ENCODE peak calls at places on chromosomes 12 and 14, in ten cellular contexts. One of them, this sample, is unnamed.

GRCh38 chr12:4934651-4935050 is 24.9 kb downstream of the KCNA1 start:
- DNase-seq in stimulated activated effector memory CD8-positive, alpha-beta T cell treated with anti-CD3 and anti-CD28 coated beads, Interleukin-12 subunit alpha, Interleukin-12 subunit beta, amount 100 ng/mL, for 72 hours: no peak
- DNase-seq in Right ventricle myocardium superior: no peak
- DNase-seq in stomach: no peak
- DNase-seq in EH: no peak
- DNase-seq in activated CD4-positive, alpha-beta T cell treated with anti-CD3 and anti-CD28 coated beads, Interleukin-2, amount 50 U/mL, for 48 hours: no peak
- DNase-seq in HS-27A: no peak
- DNase-seq in GDM1: no peak
- DNase-seq in SJSA1: no peak
- DNase-seq in HTR-8/SVneo: no peak
- DNase-seq in this sample: no peak

GRCh38 chr14:23071244-23071974 is 14.1 kb upstream of the CDH24 start:
- DNase-seq in activated CD4-positive, alpha-beta T cell treated with anti-CD3 and anti-CD28 coated beads, Interleukin-2, amount 50 U/mL, for 48 hours: peak; percentile 78
- DNase-seq in stomach: peak; percentile 82
- DNase-seq in Right ventricle myocardium superior: peak; percentile 89
- DNase-seq in stimulated activated effector memory CD8-positive, alpha-beta T cell treated with anti-CD3 and anti-CD28 coated beads, Interleukin-12 subunit alpha, Interleukin-12 subunit beta, amount 100 ng/mL, for 72 hours: peak; percentile 81
- DNase-seq in HS-27A: peak; percentile 71
- DNase-seq in HTR-8/SVneo: peak; percentile 79
- DNase-seq in SJSA1: peak; percentile 73
- DNase-seq in GDM1: no peak
- DNase-seq in EH: peak; percentile 93
- DNase-seq in this sample: no peak

GRCh38 chr12:79364197-79364596 is 326.6 kb downstream of the PAWR start:
- DNase-seq in GDM1: no peak
- DNase-seq in SJSA1: no peak
- DNase-seq in Right ventricle myocardium superior: no peak
- DNase-seq in stomach: no peak
- DNase-seq in EH: no peak
- DNase-seq in stimulated activated effector memory CD8-positive, alpha-beta T cell treated with anti-CD3 and anti-CD28 coated beads, Interleukin-12 subunit alpha, Interleukin-12 subunit beta, amount 100 ng/mL, for 72 hours: no peak
- DNase-seq in HTR-8/SVneo: no peak
- DNase-seq in activated CD4-positive, alpha-beta T cell treated with anti-CD3 and anti-CD28 coated beads, Interleukin-2, amount 50 U/mL, for 48 hours: no peak
- DNase-seq in HS-27A: no peak
- DNase-seq in this sample: no peak

GRCh38 chr12:52600475-52600874 is 788 bp downstream of the KRT72 start:
- DNase-seq in HTR-8/SVneo: no peak
- DNase-seq in GDM1: no peak
- DNase-seq in SJSA1: no peak
- DNase-seq in Right ventricle myocardium superior: no peak
- DNase-seq in HS-27A: no peak
- DNase-seq in stimulated activated effector memory CD8-positive, alpha-beta T cell treated with anti-CD3 and anti-CD28 coated beads, Interleukin-12 subunit alpha, Interleukin-12 subunit beta, amount 100 ng/mL, for 72 hours: no peak
- DNase-seq in EH: no peak
- DNase-seq in activated CD4-positive, alpha-beta T cell treated with anti-CD3 and anti-CD28 coated beads, Interleukin-2, amount 50 U/mL, for 48 hours: no peak
- DNase-seq in stomach: no peak
- DNase-seq in this sample: no peak

GRCh38 chr12:117686911-117687377 is 281.8 kb downstream of the KSR2 start:
- DNase-seq in GDM1: no peak
- DNase-seq in stimulated activated effector memory CD8-positive, alpha-beta T cell treated with anti-CD3 and anti-CD28 coated beads, Interleukin-12 subunit alpha, Interleukin-12 subunit beta, amount 100 ng/mL, for 72 hours: no peak
- DNase-seq in SJSA1: peak; percentile 86
- DNase-seq in HS-27A: no peak
- DNase-seq in Right ventricle myocardium superior: peak; percentile 47
- DNase-seq in EH: peak; percentile 96
- DNase-seq in HTR-8/SVneo: peak; percentile 79
- DNase-seq in stomach: no peak
- DNase-seq in activated CD4-positive, alpha-beta T cell treated with anti-CD3 and anti-CD28 coated beads, Interleukin-2, amount 50 U/mL, for 48 hours: no peak
- DNase-seq in this sample: peak; percentile 80

GRCh38 chr12:68482660-68483059 is 128.0 kb upstream of the RAP1B start:
- DNase-seq in Right ventricle myocardium superior: no peak
- DNase-seq in EH: no peak
- DNase-seq in HTR-8/SVneo: no peak
- DNase-seq in stomach: no peak
- DNase-seq in GDM1: no peak
- DNase-seq in HS-27A: no peak
- DNase-seq in SJSA1: no peak
- DNase-seq in stimulated activated effector memory CD8-positive, alpha-beta T cell treated with anti-CD3 and anti-CD28 coated beads, Interleukin-12 subunit alpha, Interleukin-12 subunit beta, amount 100 ng/mL, for 72 hours: peak; percentile 71
- DNase-seq in activated CD4-positive, alpha-beta T cell treated with anti-CD3 and anti-CD28 coated beads, Interleukin-2, amount 50 U/mL, for 48 hours: no peak
- DNase-seq in this sample: no peak

GRCh38 chr12:132362966-132363660 is 33.7 kb upstream of the GALNT9 start:
- DNase-seq in EH: no peak
- DNase-seq in HS-27A: no peak
- DNase-seq in activated CD4-positive, alpha-beta T cell treated with anti-CD3 and anti-CD28 coated beads, Interleukin-2, amount 50 U/mL, for 48 hours: no peak
- DNase-seq in GDM1: no peak
- DNase-seq in stimulated activated effector memory CD8-positive, alpha-beta T cell treated with anti-CD3 and anti-CD28 coated beads, Interleukin-12 subunit alpha, Interleukin-12 subunit beta, amount 100 ng/mL, for 72 hours: no peak
- DNase-seq in stomach: no peak
- DNase-seq in HTR-8/SVneo: no peak
- DNase-seq in Right ventricle myocardium superior: no peak
- DNase-seq in SJSA1: no peak
- DNase-seq in this sample: no peak

GRCh38 chr12:128055567-128055966 is 211.4 kb upstream of the TMEM132C start:
- DNase-seq in EH: no peak
- DNase-seq in HS-27A: no peak
- DNase-seq in HTR-8/SVneo: no peak
- DNase-seq in SJSA1: no peak
- DNase-seq in GDM1: no peak
- DNase-seq in stimulated activated effector memory CD8-positive, alpha-beta T cell treated with anti-CD3 and anti-CD28 coated beads, Interleukin-12 subunit alpha, Interleukin-12 subunit beta, amount 100 ng/mL, for 72 hours: no peak
- DNase-seq in stomach: no peak
- DNase-seq in activated CD4-positive, alpha-beta T cell treated with anti-CD3 and anti-CD28 coated beads, Interleukin-2, amount 50 U/mL, for 48 hours: no peak
- DNase-seq in Right ventricle myocardium superior: no peak
- DNase-seq in this sample: no peak

GRCh38 chr12:71421007-71421406 is 18.6 kb upstream of the LGR5 start:
- DNase-seq in GDM1: no peak
- DNase-seq in HTR-8/SVneo: no peak
- DNase-seq in SJSA1: no peak
- DNase-seq in stimulated activated effector memory CD8-positive, alpha-beta T cell treated with anti-CD3 and anti-CD28 coated beads, Interleukin-12 subunit alpha, Interleukin-12 subunit beta, amount 100 ng/mL, for 72 hours: no peak
- DNase-seq in stomach: no peak
- DNase-seq in EH: no peak
- DNase-seq in Right ventricle myocardium superior: no peak
- DNase-seq in activated CD4-positive, alpha-beta T cell treated with anti-CD3 and anti-CD28 coated beads, Interleukin-2, amount 50 U/mL, for 48 hours: no peak
- DNase-seq in HS-27A: no peak
- DNase-seq in this sample: no peak

GRCh38 chr12:57845478-57846284 is 848 bp downstream of the CTDSP2 start:
- DNase-seq in SJSA1: peak; percentile 100
- DNase-seq in stomach: peak; percentile 82
- DNase-seq in EH: peak; percentile 59
- DNase-seq in stimulated activated effector memory CD8-positive, alpha-beta T cell treated with anti-CD3 and anti-CD28 coated beads, Interleukin-12 subunit alpha, Interleukin-12 subunit beta, amount 100 ng/mL, for 72 hours: peak; percentile 83
- DNase-seq in HS-27A: peak; percentile 29
- DNase-seq in GDM1: peak; percentile 23
- DNase-seq in Right ventricle myocardium superior: peak; percentile 88
- DNase-seq in activated CD4-positive, alpha-beta T cell treated with anti-CD3 and anti-CD28 coated beads, Interleukin-2, amount 50 U/mL, for 48 hours: peak; percentile 70
- DNase-seq in HTR-8/SVneo: peak; percentile 31
- DNase-seq in this sample: no peak

GRCh38 chr12:51187370-51187987 is 14.5 kb upstream of the TFCP2 start:
- DNase-seq in stimulated activated effector memory CD8-positive, alpha-beta T cell treated with anti-CD3 and anti-CD28 coated beads, Interleukin-12 subunit alpha, Interleukin-12 subunit beta, amount 100 ng/mL, for 72 hours: no peak
- DNase-seq in HS-27A: no peak
- DNase-seq in SJSA1: no peak
- DNase-seq in stomach: no peak
- DNase-seq in activated CD4-positive, alpha-beta T cell treated with anti-CD3 and anti-CD28 coated beads, Interleukin-2, amount 50 U/mL, for 48 hours: no peak
- DNase-seq in Right ventricle myocardium superior: no peak
- DNase-seq in EH: no peak
- DNase-seq in GDM1: no peak
- DNase-seq in HTR-8/SVneo: no peak
- DNase-seq in this sample: no peak

GRCh38 chr12:47733142-47733541 is 7.9 kb upstream of the ENDOU start:
- DNase-seq in Right ventricle myocardium superior: no peak
- DNase-seq in GDM1: no peak
- DNase-seq in HTR-8/SVneo: no peak
- DNase-seq in activated CD4-positive, alpha-beta T cell treated with anti-CD3 and anti-CD28 coated beads, Interleukin-2, amount 50 U/mL, for 48 hours: no peak
- DNase-seq in SJSA1: no peak
- DNase-seq in stimulated activated effector memory CD8-positive, alpha-beta T cell treated with anti-CD3 and anti-CD28 coated beads, Interleukin-12 subunit alpha, Interleukin-12 subunit beta, amount 100 ng/mL, for 72 hours: no peak
- DNase-seq in HS-27A: no peak
- DNase-seq in EH: no peak
- DNase-seq in stomach: no peak
- DNase-seq in this sample: no peak

GRCh38 chr12:132422057-132423043 is 67.6 kb upstream of the FBRSL1 start:
- DNase-seq in SJSA1: no peak
- DNase-seq in stomach: no peak
- DNase-seq in stimulated activated effector memory CD8-positive, alpha-beta T cell treated with anti-CD3 and anti-CD28 coated beads, Interleukin-12 subunit alpha, Interleukin-12 subunit beta, amount 100 ng/mL, for 72 hours: no peak
- DNase-seq in Right ventricle myocardium superior: no peak
- DNase-seq in EH: no peak
- DNase-seq in HS-27A: no peak
- DNase-seq in HTR-8/SVneo: no peak
- DNase-seq in GDM1: no peak
- DNase-seq in activated CD4-positive, alpha-beta T cell treated with anti-CD3 and anti-CD28 coated beads, Interleukin-2, amount 50 U/mL, for 48 hours: no peak
- DNase-seq in this sample: peak; percentile 12

GRCh38 chr12:15005064-15005463 is 32.2 kb downstream of the PDE6H start:
- DNase-seq in GDM1: no peak
- DNase-seq in stomach: no peak
- DNase-seq in SJSA1: no peak
- DNase-seq in HTR-8/SVneo: no peak
- DNase-seq in EH: no peak
- DNase-seq in HS-27A: no peak
- DNase-seq in activated CD4-positive, alpha-beta T cell treated with anti-CD3 and anti-CD28 coated beads, Interleukin-2, amount 50 U/mL, for 48 hours: no peak
- DNase-seq in stimulated activated effector memory CD8-positive, alpha-beta T cell treated with anti-CD3 and anti-CD28 coated beads, Interleukin-12 subunit alpha, Interleukin-12 subunit beta, amount 100 ng/mL, for 72 hours: no peak
- DNase-seq in Right ventricle myocardium superior: no peak
- DNase-seq in this sample: peak; percentile 87

GRCh38 chr12:28222959-28223662 is 32.9 kb downstream of the CCDC91 start:
- DNase-seq in GDM1: no peak
- DNase-seq in EH: no peak
- DNase-seq in stomach: no peak
- DNase-seq in Right ventricle myocardium superior: no peak
- DNase-seq in SJSA1: no peak
- DNase-seq in stimulated activated effector memory CD8-positive, alpha-beta T cell treated with anti-CD3 and anti-CD28 coated beads, Interleukin-12 subunit alpha, Interleukin-12 subunit beta, amount 100 ng/mL, for 72 hours: no peak
- DNase-seq in HTR-8/SVneo: no peak
- DNase-seq in activated CD4-positive, alpha-beta T cell treated with anti-CD3 and anti-CD28 coated beads, Interleukin-2, amount 50 U/mL, for 48 hours: no peak
- DNase-seq in HS-27A: no peak
- DNase-seq in this sample: no peak

GRCh38 chr12:95942532-95943230 is at the start of gene CCDC38:
- DNase-seq in SJSA1: peak; percentile 62
- DNase-seq in HTR-8/SVneo: peak; percentile 94
- DNase-seq in EH: peak; percentile 64
- DNase-seq in GDM1: no peak
- DNase-seq in Right ventricle myocardium superior: peak; percentile 85
- DNase-seq in HS-27A: peak; percentile 85
- DNase-seq in stomach: peak; percentile 72
- DNase-seq in activated CD4-positive, alpha-beta T cell treated with anti-CD3 and anti-CD28 coated beads, Interleukin-2, amount 50 U/mL, for 48 hours: peak; percentile 83
- DNase-seq in stimulated activated effector memory CD8-positive, alpha-beta T cell treated with anti-CD3 and anti-CD28 coated beads, Interleukin-12 subunit alpha, Interleukin-12 subunit beta, amount 100 ng/mL, for 72 hours: peak; percentile 90
- DNase-seq in this sample: peak; percentile 47

GRCh38 chr12:7959278-7960063 is 23.5 kb upstream of the SLC2A3 start:
- DNase-seq in stimulated activated effector memory CD8-positive, alpha-beta T cell treated with anti-CD3 and anti-CD28 coated beads, Interleukin-12 subunit alpha, Interleukin-12 subunit beta, amount 100 ng/mL, for 72 hours: peak; percentile 72
- DNase-seq in Right ventricle myocardium superior: no peak
- DNase-seq in GDM1: peak; percentile 81
- DNase-seq in HTR-8/SVneo: no peak
- DNase-seq in stomach: no peak
- DNase-seq in HS-27A: no peak
- DNase-seq in SJSA1: no peak
- DNase-seq in EH: no peak
- DNase-seq in activated CD4-positive, alpha-beta T cell treated with anti-CD3 and anti-CD28 coated beads, Interleukin-2, amount 50 U/mL, for 48 hours: peak; percentile 54
- DNase-seq in this sample: no peak

GRCh38 chr12:3186546-3187237 is 109.5 kb downstream of the TSPAN9 start:
- DNase-seq in EH: peak; percentile 17
- DNase-seq in Right ventricle myocardium superior: peak; percentile 20
- DNase-seq in HTR-8/SVneo: no peak
- DNase-seq in stimulated activated effector memory CD8-positive, alpha-beta T cell treated with anti-CD3 and anti-CD28 coated beads, Interleukin-12 subunit alpha, Interleukin-12 subunit beta, amount 100 ng/mL, for 72 hours: no peak
- DNase-seq in stomach: no peak
- DNase-seq in HS-27A: no peak
- DNase-seq in GDM1: no peak
- DNase-seq in activated CD4-positive, alpha-beta T cell treated with anti-CD3 and anti-CD28 coated beads, Interleukin-2, amount 50 U/mL, for 48 hours: no peak
- DNase-seq in SJSA1: no peak
- DNase-seq in this sample: peak; percentile 98

GRCh38 chr14:54309615-54310014 is 87.2 kb upstream of the CDKN3 start:
- DNase-seq in stomach: no peak
- DNase-seq in SJSA1: no peak
- DNase-seq in stimulated activated effector memory CD8-positive, alpha-beta T cell treated with anti-CD3 and anti-CD28 coated beads, Interleukin-12 subunit alpha, Interleukin-12 subunit beta, amount 100 ng/mL, for 72 hours: no peak
- DNase-seq in HS-27A: no peak
- DNase-seq in Right ventricle myocardium superior: no peak
- DNase-seq in activated CD4-positive, alpha-beta T cell treated with anti-CD3 and anti-CD28 coated beads, Interleukin-2, amount 50 U/mL, for 48 hours: no peak
- DNase-seq in GDM1: no peak
- DNase-seq in EH: no peak
- DNase-seq in HTR-8/SVneo: no peak
- DNase-seq in this sample: no peak

GRCh38 chr12:39620664-39621658 is 1.4 kb upstream of the ABCD2 start:
- DNase-seq in Right ventricle myocardium superior: no peak
- DNase-seq in HS-27A: no peak
- DNase-seq in stomach: no peak
- DNase-seq in HTR-8/SVneo: no peak
- DNase-seq in stimulated activated effector memory CD8-positive, alpha-beta T cell treated with anti-CD3 and anti-CD28 coated beads, Interleukin-12 subunit alpha, Interleukin-12 subunit beta, amount 100 ng/mL, for 72 hours: peak; percentile 84
- DNase-seq in EH: no peak
- DNase-seq in GDM1: no peak
- DNase-seq in activated CD4-positive, alpha-beta T cell treated with anti-CD3 and anti-CD28 coated beads, Interleukin-2, amount 50 U/mL, for 48 hours: peak; percentile 60
- DNase-seq in SJSA1: peak; percentile 2
- DNase-seq in this sample: no peak

GRCh38 chr14:31510222-31510621 is 22.4 kb upstream of the GPR33 start:
- DNase-seq in stomach: no peak
- DNase-seq in activated CD4-positive, alpha-beta T cell treated with anti-CD3 and anti-CD28 coated beads, Interleukin-2, amount 50 U/mL, for 48 hours: no peak
- DNase-seq in HTR-8/SVneo: peak; percentile 49
- DNase-seq in SJSA1: peak; percentile 3
- DNase-seq in GDM1: no peak
- DNase-seq in HS-27A: no peak
- DNase-seq in EH: peak; percentile 15
- DNase-seq in stimulated activated effector memory CD8-positive, alpha-beta T cell treated with anti-CD3 and anti-CD28 coated beads, Interleukin-12 subunit alpha, Interleukin-12 subunit beta, amount 100 ng/mL, for 72 hours: no peak
- DNase-seq in Right ventricle myocardium superior: no peak
- DNase-seq in this sample: peak; percentile 54

GRCh38 chr12:93657076-93657475 is 20.1 kb upstream of the CRADD start:
- DNase-seq in HS-27A: no peak
- DNase-seq in stimulated activated effector memory CD8-positive, alpha-beta T cell treated with anti-CD3 and anti-CD28 coated beads, Interleukin-12 subunit alpha, Interleukin-12 subunit beta, amount 100 ng/mL, for 72 hours: no peak
- DNase-seq in activated CD4-positive, alpha-beta T cell treated with anti-CD3 and anti-CD28 coated beads, Interleukin-2, amount 50 U/mL, for 48 hours: no peak
- DNase-seq in HTR-8/SVneo: no peak
- DNase-seq in EH: no peak
- DNase-seq in Right ventricle myocardium superior: no peak
- DNase-seq in SJSA1: no peak
- DNase-seq in stomach: no peak
- DNase-seq in GDM1: no peak
- DNase-seq in this sample: no peak

GRCh38 chr12:4050340-4050739 is 177.1 kb upstream of the PARP11 start:
- DNase-seq in EH: no peak
- DNase-seq in SJSA1: no peak
- DNase-seq in stimulated activated effector memory CD8-positive, alpha-beta T cell treated with anti-CD3 and anti-CD28 coated beads, Interleukin-12 subunit alpha, Interleukin-12 subunit beta, amount 100 ng/mL, for 72 hours: peak; percentile 30
- DNase-seq in HTR-8/SVneo: no peak
- DNase-seq in activated CD4-positive, alpha-beta T cell treated with anti-CD3 and anti-CD28 coated beads, Interleukin-2, amount 50 U/mL, for 48 hours: no peak
- DNase-seq in stomach: no peak
- DNase-seq in Right ventricle myocardium superior: no peak
- DNase-seq in GDM1: no peak
- DNase-seq in HS-27A: no peak
- DNase-seq in this sample: no peak

GRCh38 chr12:42477931-42478330 is 111.6 kb downstream of the PRICKLE1 start:
- DNase-seq in HTR-8/SVneo: no peak
- DNase-seq in EH: peak; percentile 49
- DNase-seq in HS-27A: no peak
- DNase-seq in SJSA1: peak; percentile 26
- DNase-seq in activated CD4-positive, alpha-beta T cell treated with anti-CD3 and anti-CD28 coated beads, Interleukin-2, amount 50 U/mL, for 48 hours: no peak
- DNase-seq in Right ventricle myocardium superior: no peak
- DNase-seq in stimulated activated effector memory CD8-positive, alpha-beta T cell treated with anti-CD3 and anti-CD28 coated beads, Interleukin-12 subunit alpha, Interleukin-12 subunit beta, amount 100 ng/mL, for 72 hours: no peak
- DNase-seq in GDM1: no peak
- DNase-seq in stomach: no peak
- DNase-seq in this sample: no peak

GRCh38 chr12:90090929-90091651 is 382.5 kb upstream of the ATP2B1 start:
- DNase-seq in EH: peak; percentile 90
- DNase-seq in stomach: peak; percentile 28
- DNase-seq in SJSA1: peak; percentile 77
- DNase-seq in GDM1: no peak
- DNase-seq in HS-27A: peak; percentile 94
- DNase-seq in Right ventricle myocardium superior: no peak
- DNase-seq in stimulated activated effector memory CD8-positive, alpha-beta T cell treated with anti-CD3 and anti-CD28 coated beads, Interleukin-12 subunit alpha, Interleukin-12 subunit beta, amount 100 ng/mL, for 72 hours: peak; percentile 52
- DNase-seq in HTR-8/SVneo: peak; percentile 39
- DNase-seq in activated CD4-positive, alpha-beta T cell treated with anti-CD3 and anti-CD28 coated beads, Interleukin-2, amount 50 U/mL, for 48 hours: no peak
- DNase-seq in this sample: no peak

GRCh38 chr12:108284163-108284562 is 54.9 kb downstream of the CMKLR1 start:
- DNase-seq in stomach: no peak
- DNase-seq in stimulated activated effector memory CD8-positive, alpha-beta T cell treated with anti-CD3 and anti-CD28 coated beads, Interleukin-12 subunit alpha, Interleukin-12 subunit beta, amount 100 ng/mL, for 72 hours: no peak
- DNase-seq in EH: no peak
- DNase-seq in activated CD4-positive, alpha-beta T cell treated with anti-CD3 and anti-CD28 coated beads, Interleukin-2, amount 50 U/mL, for 48 hours: no peak
- DNase-seq in HTR-8/SVneo: no peak
- DNase-seq in HS-27A: no peak
- DNase-seq in GDM1: no peak
- DNase-seq in Right ventricle myocardium superior: no peak
- DNase-seq in SJSA1: no peak
- DNase-seq in this sample: no peak

GRCh38 chr12:52019123-52019770 is 12.5 kb downstream of the TAMALIN start:
- DNase-seq in GDM1: no peak
- DNase-seq in HTR-8/SVneo: no peak
- DNase-seq in SJSA1: no peak
- DNase-seq in stomach: no peak
- DNase-seq in Right ventricle myocardium superior: no peak
- DNase-seq in stimulated activated effector memory CD8-positive, alpha-beta T cell treated with anti-CD3 and anti-CD28 coated beads, Interleukin-12 subunit alpha, Interleukin-12 subunit beta, amount 100 ng/mL, for 72 hours: no peak
- DNase-seq in activated CD4-positive, alpha-beta T cell treated with anti-CD3 and anti-CD28 coated beads, Interleukin-2, amount 50 U/mL, for 48 hours: no peak
- DNase-seq in EH: no peak
- DNase-seq in HS-27A: no peak
- DNase-seq in this sample: no peak

GRCh38 chr12:12592930-12593329 is 18.7 kb upstream of the CREBL2 start:
- DNase-seq in stomach: no peak
- DNase-seq in GDM1: no peak
- DNase-seq in stimulated activated effector memory CD8-positive, alpha-beta T cell treated with anti-CD3 and anti-CD28 coated beads, Interleukin-12 subunit alpha, Interleukin-12 subunit beta, amount 100 ng/mL, for 72 hours: no peak
- DNase-seq in HTR-8/SVneo: peak; percentile 38
- DNase-seq in SJSA1: peak; percentile 60
- DNase-seq in Right ventricle myocardium superior: no peak
- DNase-seq in activated CD4-positive, alpha-beta T cell treated with anti-CD3 and anti-CD28 coated beads, Interleukin-2, amount 50 U/mL, for 48 hours: no peak
- DNase-seq in HS-27A: peak; percentile 69
- DNase-seq in EH: peak; percentile 73
- DNase-seq in this sample: no peak